ENCODE peak calls at places on chromosomes 5 and 9, in four cellular contexts. One of them, this sample, is unnamed.

GRCh38 chr9:33029106-33029788 is 4.2 kb downstream of the DNAJA1 start:
- DNase-seq in lower lobe of right lung: no peak
- DNase-seq in fibroblast of the aortic adventitia: peak
- DNase-seq in neural crest cell: no peak
- DNase-seq in this sample: no peak

GRCh38 chr5:109852371-109853160 is 162.8 kb downstream of the MAN2A1 start:
- DNase-seq in fibroblast of the aortic adventitia: peak
- DNase-seq in lower lobe of right lung: no peak
- DNase-seq in neural crest cell: no peak
- DNase-seq in this sample: no peak

GRCh38 chr5:80852331-80853245 is 107.6 kb upstream of the RASGRF2 start:
- DNase-seq in lower lobe of right lung: no peak
- DNase-seq in neural crest cell: no peak
- DNase-seq in fibroblast of the aortic adventitia: no peak
- DNase-seq in this sample: no peak

GRCh38 chr5:8053270-8053669 is 184.3 kb downstream of the MTRR start:
- DNase-seq in neural crest cell: no peak
- DNase-seq in fibroblast of the aortic adventitia: no peak
- DNase-seq in lower lobe of right lung: no peak
- DNase-seq in this sample: no peak

GRCh38 chr9:35594471-35594870 is 10.6 kb upstream of the TESK1 start:
- DNase-seq in lower lobe of right lung: no peak
- DNase-seq in neural crest cell: no peak
- DNase-seq in fibroblast of the aortic adventitia: no peak
- DNase-seq in this sample: no peak

GRCh38 chr5:96433066-96433447 is at the start of gene PCSK1:
- DNase-seq in lower lobe of right lung: no peak
- DNase-seq in neural crest cell: peak
- DNase-seq in fibroblast of the aortic adventitia: no peak
- DNase-seq in this sample: no peak

GRCh38 chr5:57988808-57989207 is 471.1 kb downstream of the PLK2 start:
- DNase-seq in lower lobe of right lung: no peak
- DNase-seq in fibroblast of the aortic adventitia: no peak
- DNase-seq in neural crest cell: no peak
- DNase-seq in this sample: no peak

GRCh38 chr5:10588779-10589447 is 25.0 kb downstream of the ANKRD33B start:
- DNase-seq in lower lobe of right lung: no peak
- DNase-seq in neural crest cell: no peak
- DNase-seq in fibroblast of the aortic adventitia: no peak
- DNase-seq in this sample: peak

GRCh38 chr5:321233-321725 is at the start of gene AHRR:
- DNase-seq in fibroblast of the aortic adventitia: peak
- DNase-seq in neural crest cell: peak
- DNase-seq in lower lobe of right lung: peak
- DNase-seq in this sample: no peak

GRCh38 chr5:154646841-154647759 is 108.1 kb upstream of the LARP1 start:
- DNase-seq in lower lobe of right lung: peak
- DNase-seq in fibroblast of the aortic adventitia: peak
- DNase-seq in neural crest cell: no peak
- DNase-seq in this sample: peak

GRCh38 chr5:71887680-71888079 is 168.6 kb downstream of the CARTPT start:
- DNase-seq in neural crest cell: no peak
- DNase-seq in lower lobe of right lung: no peak
- DNase-seq in fibroblast of the aortic adventitia: peak
- DNase-seq in this sample: no peak

GRCh38 chr9:99457406-99457805 is 235.3 kb downstream of the SEC61B start:
- DNase-seq in fibroblast of the aortic adventitia: no peak
- DNase-seq in lower lobe of right lung: no peak
- DNase-seq in neural crest cell: no peak
- DNase-seq in this sample: no peak

GRCh38 chr5:157312492-157312891 is 46.6 kb downstream of the CYFIP2 start:
- DNase-seq in fibroblast of the aortic adventitia: peak
- DNase-seq in lower lobe of right lung: no peak
- DNase-seq in neural crest cell: peak
- DNase-seq in this sample: no peak

GRCh38 chr9:120902824-120903608 is 23.6 kb downstream of the TRAF1 start:
- DNase-seq in neural crest cell: no peak
- DNase-seq in lower lobe of right lung: no peak
- DNase-seq in fibroblast of the aortic adventitia: no peak
- DNase-seq in this sample: no peak

GRCh38 chr9:101119206-101119819 is 90.8 kb downstream of the PLPPR1 start:
- DNase-seq in lower lobe of right lung: peak
- DNase-seq in fibroblast of the aortic adventitia: peak
- DNase-seq in neural crest cell: peak
- DNase-seq in this sample: no peak

GRCh38 chr9:76230961-76231360 is 163.3 kb downstream of the RFK start:
- DNase-seq in neural crest cell: no peak
- DNase-seq in fibroblast of the aortic adventitia: no peak
- DNase-seq in lower lobe of right lung: no peak
- DNase-seq in this sample: no peak

GRCh38 chr9:20552874-20553624 is 69.2 kb downstream of the MLLT3 start:
- DNase-seq in neural crest cell: no peak
- DNase-seq in lower lobe of right lung: no peak
- DNase-seq in fibroblast of the aortic adventitia: peak
- DNase-seq in this sample: no peak

GRCh38 chr5:30099634-30100033 is 1093.9 kb upstream of the CDH6 start:
- DNase-seq in fibroblast of the aortic adventitia: peak
- DNase-seq in lower lobe of right lung: no peak
- DNase-seq in neural crest cell: no peak
- DNase-seq in this sample: no peak

GRCh38 chr5:106080540-106080939 is 1590.2 kb downstream of the EFNA5 start:
- DNase-seq in neural crest cell: no peak
- DNase-seq in lower lobe of right lung: no peak
- DNase-seq in fibroblast of the aortic adventitia: no peak
- DNase-seq in this sample: peak

GRCh38 chr9:25129537-25129936 is 548.7 kb downstream of the TUSC1 start:
- DNase-seq in lower lobe of right lung: no peak
- DNase-seq in fibroblast of the aortic adventitia: no peak
- DNase-seq in neural crest cell: no peak
- DNase-seq in this sample: no peak

GRCh38 chr5:170632985-170633234 is 129.1 kb downstream of the KCNIP1 start:
- DNase-seq in fibroblast of the aortic adventitia: no peak
- DNase-seq in lower lobe of right lung: peak
- DNase-seq in neural crest cell: peak
- DNase-seq in this sample: peak

GRCh38 chr9:27569406-27569805 is 3.9 kb downstream of the C9orf72 start:
- DNase-seq in lower lobe of right lung: no peak
- DNase-seq in neural crest cell: no peak
- DNase-seq in fibroblast of the aortic adventitia: no peak
- DNase-seq in this sample: no peak

GRCh38 chr5:58886315-58887207 is 303.7 kb downstream of the RAB3C start:
- DNase-seq in lower lobe of right lung: peak
- DNase-seq in fibroblast of the aortic adventitia: peak
- DNase-seq in neural crest cell: peak
- DNase-seq in this sample: peak

GRCh38 chr5:105752801-105753200 is 1917.9 kb downstream of the EFNA5 start:
- DNase-seq in neural crest cell: no peak
- DNase-seq in lower lobe of right lung: no peak
- DNase-seq in fibroblast of the aortic adventitia: no peak
- DNase-seq in this sample: no peak

GRCh38 chr5:147461915-147462314 is 48.0 kb downstream of the DPYSL3 start:
- DNase-seq in lower lobe of right lung: no peak
- DNase-seq in neural crest cell: no peak
- DNase-seq in fibroblast of the aortic adventitia: no peak
- DNase-seq in this sample: no peak

GRCh38 chr5:97181856-97182545 is 1.0 kb downstream of the RIOK2 start:
- DNase-seq in fibroblast of the aortic adventitia: peak
- DNase-seq in neural crest cell: no peak
- DNase-seq in lower lobe of right lung: no peak
- DNase-seq in this sample: no peak

GRCh38 chr5:83789376-83789775 is 68.7 kb upstream of the HAPLN1 start:
- DNase-seq in neural crest cell: no peak
- DNase-seq in fibroblast of the aortic adventitia: no peak
- DNase-seq in lower lobe of right lung: no peak
- DNase-seq in this sample: no peak

GRCh38 chr5:160479926-160480325 is 58.3 kb downstream of the PTTG1 start:
- DNase-seq in neural crest cell: no peak
- DNase-seq in lower lobe of right lung: no peak
- DNase-seq in fibroblast of the aortic adventitia: peak
- DNase-seq in this sample: no peak

GRCh38 chr5:150081541-150082283 is 4.6 kb downstream of the CSF1R start:
- DNase-seq in fibroblast of the aortic adventitia: no peak
- DNase-seq in neural crest cell: no peak
- DNase-seq in lower lobe of right lung: peak
- DNase-seq in this sample: peak

GRCh38 chr5:139682016-139682975 is 34.1 kb downstream of the CXXC5 start:
- DNase-seq in neural crest cell: no peak
- DNase-seq in fibroblast of the aortic adventitia: no peak
- DNase-seq in lower lobe of right lung: no peak
- DNase-seq in this sample: no peak

GRCh38 chr5:130135506-130135905 is 231.2 kb downstream of the CHSY3 start:
- DNase-seq in fibroblast of the aortic adventitia: peak
- DNase-seq in neural crest cell: no peak
- DNase-seq in lower lobe of right lung: no peak
- DNase-seq in this sample: no peak

GRCh38 chr9:93028448-93029006 is 30.0 kb upstream of the SUSD3 start:
- DNase-seq in lower lobe of right lung: no peak
- DNase-seq in neural crest cell: no peak
- DNase-seq in fibroblast of the aortic adventitia: no peak
- DNase-seq in this sample: no peak

GRCh38 chr9:109379513-109379912 is 58.7 kb upstream of the EPB41L4B start:
- DNase-seq in neural crest cell: no peak
- DNase-seq in lower lobe of right lung: no peak
- DNase-seq in fibroblast of the aortic adventitia: no peak
- DNase-seq in this sample: no peak

GRCh38 chr5:34772691-34773090 is 66.3 kb upstream of the TTC23L start:
- DNase-seq in lower lobe of right lung: no peak
- DNase-seq in fibroblast of the aortic adventitia: no peak
- DNase-seq in neural crest cell: no peak
- DNase-seq in this sample: no peak

GRCh38 chr5:137751869-137752491 is 2.2 kb downstream of the HNRNPA0 start:
- DNase-seq in fibroblast of the aortic adventitia: peak
- DNase-seq in lower lobe of right lung: no peak
- DNase-seq in neural crest cell: no peak
- DNase-seq in this sample: no peak

GRCh38 chr9:89863837-89864236 is 259.0 kb downstream of the GADD45G start:
- DNase-seq in fibroblast of the aortic adventitia: no peak
- DNase-seq in lower lobe of right lung: peak
- DNase-seq in neural crest cell: no peak
- DNase-seq in this sample: peak

GRCh38 chr9:133335924-133336811 is at the start of gene SURF6:
- DNase-seq in neural crest cell: peak
- DNase-seq in fibroblast of the aortic adventitia: peak
- DNase-seq in lower lobe of right lung: peak
- DNase-seq in this sample: peak